ENCODE peak calls at places on chromosomes 13 and 19, in six cellular contexts. I is RPMI7951, F is Kasumi-1, V is LHCN-M2, E is T-cell, S is lung microvascular endothelial cell. J is an unnamed sample.

GRCh38 chr13:113493315-113493951 is 2.9 kb upstream of the DCUN1D2 start:
- DNase-seq in S (peak; percentile 94), F (peak; percentile 46), E (no peak), V (peak; percentile 93), I (peak; percentile 87), J (no peak)

GRCh38 chr19:35828694-35829301 is 16.2 kb upstream of the PRODH2 start:
- DNase-seq in S (peak; percentile 70), V (peak; percentile 57), F (peak; percentile 63), I (peak; percentile 68), E (peak; percentile 20), J (peak; percentile 12)

GRCh38 chr13:99354371-99354951 is 47.3 kb upstream of the GPR183 start:
- DNase-seq in F (no peak), V (no peak), E (no peak), I (peak; percentile 88), S (no peak), J (no peak)

GRCh38 chr13:48161530-48162179 is 66.8 kb upstream of the MED4 start:
- DNase-seq in V (no peak), S (peak; percentile 57), F (no peak), E (no peak), I (no peak), J (no peak)

GRCh38 chr19:3923096-3923758 is 9.6 kb upstream of the NMRK2 start:
- DNase-seq in V (no peak), S (no peak), F (no peak), I (no peak), E (no peak), J (no peak)

GRCh38 chr13:92842145-92842544 is 384.5 kb upstream of the GPC6 start:
- DNase-seq in S (no peak), E (no peak), I (peak; percentile 81), V (peak; percentile 89), F (no peak), J (no peak)

GRCh38 chr13:45082964-45083363 is 37.3 kb upstream of the GTF2F2 start:
- DNase-seq in S (no peak), E (no peak), V (peak; percentile 84), F (no peak), I (no peak), J (no peak)

GRCh38 chr13:85529216-85529590 is 270.0 kb downstream of the SLITRK6 start:
- DNase-seq in V (no peak), F (no peak), E (no peak), S (no peak), I (no peak), J (no peak)

GRCh38 chr19:50795665-50796073 is 5.5 kb downstream of the ACP4 start:
- DNase-seq in F (no peak), S (no peak), I (no peak), E (no peak), V (no peak), J (no peak)

GRCh38 chr19:47633516-47633915 is 24.6 kb downstream of the BICRA start:
- DNase-seq in I (no peak), S (no peak), V (no peak), F (no peak), E (no peak), J (no peak)

GRCh38 chr19:3506384-3507340 is 551 bp downstream of the FZR1 start:
- DNase-seq in E (peak; percentile 20), F (peak; percentile 2), I (no peak), S (peak; percentile 35), V (peak; percentile 18), J (no peak)

GRCh38 chr13:27024781-27025492 is 146.7 kb downstream of the USP12 start:
- DNase-seq in F (no peak), V (no peak), S (no peak), I (no peak), E (no peak), J (no peak)